ENCODE peak calls at places on chromosomes 11 and 22, in six cellular contexts. F, N, I, J, T and E are unnamed samples.
A peak's percentile ranks its signal among the peaks of the same experiment; 100 is the strongest.

GRCh38 chr11:72238040-72238450 is 5.9 kb downstream of the PHOX2A start:
- DNase-seq in F (no peak), N (peak; percentile 79), I (peak; percentile 66), J (peak; percentile 84), T (peak; percentile 33), E (no peak)

GRCh38 chr11:56521955-56522354 is 21.1 kb downstream of the OR5M11 start:
- DNase-seq in F (no peak), N (no peak), I (no peak), J (no peak), T (no peak), E (no peak)

GRCh38 chr11:112345708-112346107 is 85.0 kb upstream of the PLET1 start:
- DNase-seq in F (no peak), N (no peak), I (no peak), J (no peak), T (no peak), E (no peak)

GRCh38 chr11:58726594-58727414 is 4.9 kb downstream of the GLYAT start:
- DNase-seq in F (no peak), N (no peak), I (no peak), J (no peak), T (no peak), E (no peak)

GRCh38 chr22:43832393-43833265 is 20.5 kb upstream of the EFCAB6 start:
- DNase-seq in F (no peak), N (peak; percentile 50), I (no peak), J (peak; percentile 57), T (no peak), E (no peak)

GRCh38 chr11:36463781-36464180 is 46.3 kb downstream of the TRAF6 start:
- DNase-seq in F (no peak), N (no peak), I (no peak), J (no peak), T (no peak), E (no peak)

GRCh38 chr11:40149721-40150120 is 1309.7 kb downstream of the LRRC4C start:
- DNase-seq in F (no peak), N (no peak), I (no peak), J (no peak), T (no peak), E (no peak)

GRCh38 chr11:33770236-33770635 is 4.1 kb downstream of the FBXO3 start:
- DNase-seq in F (no peak), N (no peak), I (no peak), J (no peak), T (no peak), E (no peak)

GRCh38 chr11:71486320-71486719 is 33.3 kb downstream of the NADSYN1 start:
- DNase-seq in F (no peak), N (no peak), I (no peak), J (no peak), T (no peak), E (no peak)

GRCh38 chr11:44943118-44943517 is 7.6 kb downstream of the TP53I11 start:
- DNase-seq in F (no peak), N (peak; percentile 55), I (no peak), J (no peak), T (no peak), E (no peak)

GRCh38 chr11:62705401-62705800 is 1.8 kb downstream of the BSCL2 start:
- DNase-seq in F (no peak), N (peak; percentile 59), I (peak; percentile 36), J (peak; percentile 65), T (no peak), E (no peak)

GRCh38 chr11:24896118-24896835 is 399.4 kb downstream of the LUZP2 start:
- DNase-seq in F (no peak), N (peak; percentile 46), I (no peak), J (peak; percentile 65), T (no peak), E (no peak)

GRCh38 chr11:24738972-24739371 is 242.1 kb downstream of the LUZP2 start:
- DNase-seq in F (no peak), N (no peak), I (no peak), J (no peak), T (no peak), E (no peak)

GRCh38 chr11:113147249-113147648 is 167.1 kb upstream of the TTC12 start:
- DNase-seq in F (no peak), N (no peak), I (no peak), J (no peak), T (no peak), E (no peak)

GRCh38 chr11:65329503-65329902 is 4.1 kb upstream of the DPF2 start:
- DNase-seq in F (no peak), N (no peak), I (no peak), J (no peak), T (no peak), E (no peak)

GRCh38 chr11:96189351-96189750 is 153.6 kb downstream of the MAML2 start:
- DNase-seq in F (no peak), N (no peak), I (no peak), J (no peak), T (no peak), E (no peak)

GRCh38 chr11:36465449-36466163 is 44.5 kb downstream of the TRAF6 start:
- DNase-seq in F (no peak), N (no peak), I (no peak), J (no peak), T (no peak), E (no peak)

GRCh38 chr11:1844221-1845094 is 5.7 kb downstream of the TNNI2 start:
- DNase-seq in F (peak; percentile 39), N (peak; percentile 81), I (peak; percentile 90), J (no peak), T (peak; percentile 54), E (peak; percentile 73)

GRCh38 chr22:37481347-37481907 is 4.8 kb downstream of the MFNG start:
- DNase-seq in F (no peak), N (no peak), I (no peak), J (no peak), T (no peak), E (no peak)

GRCh38 chr22:28759861-28760560 is 12.5 kb upstream of the CCDC117 start:
- DNase-seq in F (no peak), N (no peak), I (no peak), J (no peak), T (no peak), E (no peak)

GRCh38 chr11:33507967-33508366 is 192.7 kb downstream of the C11orf91 start:
- DNase-seq in F (no peak), N (no peak), I (peak; percentile 18), J (no peak), T (no peak), E (no peak)

GRCh38 chr11:1701041-1701807 is 4.2 kb downstream of the KRTAP5-6 start:
- DNase-seq in F (no peak), N (no peak), I (no peak), J (no peak), T (no peak), E (no peak)

GRCh38 chr11:15038963-15039362 is 34.4 kb upstream of the CALCB start:
- DNase-seq in F (no peak), N (no peak), I (no peak), J (no peak), T (no peak), E (no peak)

DNA sequence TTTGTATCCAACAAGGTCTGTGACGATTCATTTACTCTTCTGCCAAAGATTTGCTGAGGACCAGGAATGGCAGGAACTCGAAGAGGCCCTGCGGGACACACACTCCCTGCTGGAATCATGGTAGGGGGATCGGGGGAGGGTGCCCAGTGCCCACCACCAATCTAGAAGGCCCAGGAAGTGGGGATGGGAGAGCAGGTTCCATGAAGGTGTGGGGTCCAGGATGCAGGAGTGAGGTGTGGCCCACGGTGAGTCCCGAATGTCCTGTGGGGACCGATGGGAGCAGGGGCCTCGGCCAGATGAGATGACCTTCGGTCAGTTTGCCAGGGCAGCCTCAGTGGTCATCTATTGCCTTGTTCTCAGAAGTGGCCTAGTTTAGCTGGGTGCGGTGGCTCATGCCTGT is 492.7 kb downstream of the BRD1 start:
- DNase-seq in F (no peak), N (no peak), I (no peak), J (peak; percentile 51), T (no peak), E (no peak)
- H3K27ac ChIP-seq in F (no peak overlapping the region), N (no peak overlapping the region), I (no peak overlapping the region), J (no peak overlapping the region), T (no peak overlapping the region), E (no peak overlapping the region)

GRCh38 chr11:124740277-124740882 is 638 bp downstream of the NRGN start:
- DNase-seq in F (peak; percentile 18), N (peak; percentile 79), I (no peak), J (peak; percentile 87), T (no peak), E (peak; percentile 40)

GRCh38 chr11:124738713-124739478 is 846 bp upstream of the NRGN start:
- DNase-seq in F (no peak), N (no peak), I (no peak), J (no peak), T (no peak), E (no peak)

GRCh38 chr11:124739479-124740276 is at the start of gene NRGN:
- DNase-seq in F (peak; percentile 74), N (peak; percentile 97), I (peak; percentile 91), J (peak; percentile 98), T (peak; percentile 93), E (peak; percentile 93)

GRCh38 chr11:124737638-124738293 is 2.0 kb upstream of the NRGN start:
- DNase-seq in F (no peak), N (no peak), I (no peak), J (no peak), T (no peak), E (no peak)

DNA sequence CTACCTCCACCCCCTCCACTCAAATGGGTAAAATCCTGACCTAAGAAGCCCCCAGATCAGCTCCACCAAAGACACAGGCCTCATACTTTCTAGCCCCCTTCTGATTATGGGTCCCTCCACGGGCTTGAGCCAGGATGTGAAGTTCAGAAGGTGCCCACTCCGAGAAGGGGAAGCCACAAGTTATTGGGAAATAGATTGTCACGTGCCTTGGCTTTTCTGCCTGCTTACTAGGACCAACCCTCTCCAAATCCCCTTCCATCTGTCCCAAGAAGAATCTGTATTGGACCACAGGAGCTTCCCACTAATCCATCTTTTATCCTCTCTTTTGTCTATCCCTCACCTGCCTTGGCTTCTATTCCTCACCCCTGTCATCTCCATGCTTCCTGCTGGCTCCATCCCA is 3.0 kb upstream of the NRGN start:
- DNase-seq in F (no peak), N (no peak), I (no peak), J (no peak), T (no peak), E (no peak)
- H3K27ac ChIP-seq in F (no peak overlapping the region), N (no peak overlapping the region), I (no peak overlapping the region), J (no peak overlapping the region), T (no peak overlapping the region), E (no peak overlapping the region)

GRCh38 chr11:94926698-94927237 is 46.6 kb downstream of the CWC15 start:
- DNase-seq in F (no peak), N (peak; percentile 95), I (peak; percentile 78), J (peak; percentile 87), T (peak; percentile 93), E (peak; percentile 87)
- H3K27ac ChIP-seq in F (no peak overlapping the region), N (peak overlapping the region; percentile 61), I (no peak overlapping the region), J (peak overlapping the region; percentile 77), T (peak overlapping the region; percentile 84), E (peak overlapping the region; percentile 86)

GRCh38 chr11:95076416-95076815 is 9.7 kb downstream of the SRSF8 start:
- DNase-seq in F (no peak), N (no peak), I (peak; percentile 27), J (no peak), T (no peak), E (no peak)
- H3K27ac ChIP-seq in F (no peak overlapping the region), N (no peak overlapping the region), I (no peak overlapping the region), J (no peak overlapping the region), T (no peak overlapping the region), E (peak overlapping the region; percentile 57)

GRCh38 chr11:63764712-63765631 is 3.6 kb downstream of the ZFTA start:
- DNase-seq in F (no peak), N (peak; percentile 71), I (peak; percentile 72), J (no peak), T (peak; percentile 6), E (no peak)
- H3K27ac ChIP-seq in F (no peak overlapping the region), N (peak overlapping the region; percentile 12), I (no peak overlapping the region), J (no peak overlapping the region), T (peak overlapping the region; percentile 43), E (peak overlapping the region; percentile 16)